ENCODE peak calls at places on chromosomes 6 and 20, in nine cellular contexts. V is IMR-90, N is uterus, I is upper lobe of left lung, F is GM12892, K is A549, Z is esophagus squamous epithelium, O is right lobe of liver, U is erythroblast. Y is an unnamed sample.

GRCh38 chr6:109389650-109390274 is 7.5 kb upstream of the CD164 start:
- DNase-seq in V (peak), N (no peak), I (no peak), F (no peak), K (no peak), Z (no peak), O (no peak), U (no peak), Y (no peak)

GRCh38 chr6:161403717-161404116 is 129.9 kb upstream of the AGPAT4 start:
- DNase-seq in V (no peak), N (no peak), I (no peak), F (no peak), K (no peak), Z (no peak), O (no peak), U (no peak), Y (no peak)

GRCh38 chr6:42200035-42200434 is 5.3 kb upstream of the GUCA1B start:
- DNase-seq in V (peak), N (no peak), I (no peak), F (no peak), K (peak), Z (no peak), O (no peak), U (no peak), Y (peak)

GRCh38 chr6:34071111-34071883 is 74.6 kb downstream of the GRM4 start:
- DNase-seq in V (no peak), N (no peak), I (no peak), F (no peak), K (no peak), Z (no peak), O (no peak), U (no peak), Y (no peak)

GRCh38 chr20:39961667-39962066 is 727.4 kb downstream of the MAFB start:
- DNase-seq in V (no peak), N (no peak), I (no peak), F (no peak), K (no peak), Z (no peak), O (no peak), U (no peak), Y (no peak)

GRCh38 chr6:118704911-118705310 is 53.5 kb upstream of the CEP85L start:
- DNase-seq in V (no peak), N (no peak), I (no peak), F (no peak), K (no peak), Z (no peak), O (no peak), U (no peak), Y (no peak)

GRCh38 chr6:169788809-169789145 is 37.4 kb downstream of the ERMARD start:
- DNase-seq in V (no peak), N (no peak), I (no peak), F (no peak), K (no peak), Z (no peak), O (no peak), U (no peak), Y (no peak)

GRCh38 chr20:58065508-58066361 is 162.7 kb downstream of the ANKRD60 start:
- DNase-seq in V (no peak), N (no peak), I (no peak), F (no peak), K (no peak), Z (no peak), O (no peak), U (no peak), Y (no peak)

GRCh38 chr6:28673800-28674671 is 148.4 kb downstream of the GPX5 start:
- DNase-seq in V (peak), N (no peak), I (peak), F (no peak), K (peak), Z (no peak), O (no peak), U (peak), Y (peak)

GRCh38 chr6:16337280-16337975 is 99.0 kb downstream of the GMPR start:
- DNase-seq in V (peak), N (peak), I (peak), F (no peak), K (no peak), Z (no peak), O (peak), U (peak), Y (no peak)

GRCh38 chr6:154410619-154411044 is 54.0 kb upstream of the IPCEF1 start:
- DNase-seq in V (peak), N (peak), I (no peak), F (no peak), K (peak), Z (no peak), O (no peak), U (no peak), Y (peak)

GRCh38 chr20:39123161-39123560 is 161.0 kb downstream of the DHX35 start:
- DNase-seq in V (no peak), N (no peak), I (no peak), F (no peak), K (no peak), Z (no peak), O (no peak), U (no peak), Y (no peak)

GRCh38 chr6:150183966-150184365 is 41.1 kb downstream of the PPP1R14C start:
- DNase-seq in V (no peak), N (no peak), I (no peak), F (no peak), K (no peak), Z (no peak), O (no peak), U (no peak), Y (no peak)

GRCh38 chr20:58694241-58695083 is 1.9 kb downstream of the NPEPL1 start:
- DNase-seq in V (no peak), N (no peak), I (no peak), F (no peak), K (no peak), Z (no peak), O (no peak), U (no peak), Y (no peak)

GRCh38 chr20:3105256-3106137 is 21.0 kb upstream of the AVP start:
- DNase-seq in V (no peak), N (no peak), I (no peak), F (no peak), K (no peak), Z (no peak), O (no peak), U (no peak), Y (no peak)

GRCh38 chr6:117919775-117920492 is 12.9 kb downstream of the SLC35F1 start:
- DNase-seq in V (no peak), N (peak), I (peak), F (no peak), K (no peak), Z (no peak), O (peak), U (no peak), Y (no peak)

GRCh38 chr6:33082702-33083101 is 6.9 kb downstream of the HLA-DPB1 start:
- DNase-seq in V (peak), N (no peak), I (no peak), F (peak), K (peak), Z (no peak), O (peak), U (peak), Y (peak)

DNA sequence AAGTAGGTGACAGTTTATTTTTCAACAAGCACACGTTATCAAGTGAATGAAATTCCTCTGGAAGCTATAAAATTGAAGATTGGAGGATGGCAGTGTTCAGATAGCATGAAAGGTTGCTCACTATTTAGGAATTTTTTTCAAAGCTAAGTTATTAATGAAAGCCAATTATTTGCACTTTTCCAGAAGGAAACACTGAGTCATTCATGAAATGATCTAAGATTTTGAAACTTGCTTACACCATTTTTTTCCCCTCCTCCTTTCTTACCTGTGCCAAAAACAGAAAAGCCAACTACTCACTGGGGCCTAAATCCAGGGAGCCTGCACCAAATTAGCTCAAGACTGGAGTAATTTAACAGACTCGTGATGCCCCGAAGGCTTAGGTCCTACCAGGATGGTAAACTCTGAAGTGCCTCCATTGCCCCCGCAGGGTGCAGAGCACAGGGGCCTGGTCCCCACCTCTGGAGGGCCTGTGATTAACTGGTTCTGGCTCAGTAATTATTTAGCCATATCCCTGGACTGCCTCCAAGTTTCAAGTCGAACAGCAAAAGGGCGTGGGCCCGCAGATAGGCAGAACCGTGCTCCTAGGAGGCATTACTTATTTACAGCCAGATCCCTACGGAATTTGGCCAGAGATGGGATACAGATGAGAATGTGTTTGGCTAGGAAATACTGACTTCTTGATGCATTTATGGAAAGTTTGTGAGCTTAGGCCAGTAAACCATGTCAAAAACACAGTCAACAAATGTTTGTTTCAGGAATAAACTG is 28.0 kb upstream of the ZNF217 start:
- DNase-seq in V (peak), N (peak), I (no peak), F (no peak), K (peak), Z (no peak), O (peak), U (peak), Y (peak)
- TF ChIP-seq POLR2A in V (no peak), N (no peak), I (no peak), F (no peak), K (no peak), Z (peak), O (peak), U (peak), Y (no peak)

GRCh38 chr20:41138217-41138526 is 829 bp downstream of the PLCG1 start:
- DNase-seq in V (peak), N (no peak), I (no peak), F (no peak), K (no peak), Z (no peak), O (no peak), U (peak), Y (no peak)

GRCh38 chr20:41136336-41136694 is 1.0 kb upstream of the PLCG1 start:
- DNase-seq in V (no peak), N (no peak), I (no peak), F (no peak), K (no peak), Z (no peak), O (no peak), U (no peak), Y (no peak)

GRCh38 chr20:41138527-41139226 is 1.3 kb downstream of the PLCG1 start:
- DNase-seq in V (peak), N (no peak), I (no peak), F (no peak), K (no peak), Z (no peak), O (no peak), U (no peak), Y (no peak)

GRCh38 chr20:41136695-41137411 is 490 bp upstream of the PLCG1 start:
- DNase-seq in V (peak), N (peak), I (peak), F (peak), K (peak), Z (peak), O (peak), U (peak), Y (peak)

DNA sequence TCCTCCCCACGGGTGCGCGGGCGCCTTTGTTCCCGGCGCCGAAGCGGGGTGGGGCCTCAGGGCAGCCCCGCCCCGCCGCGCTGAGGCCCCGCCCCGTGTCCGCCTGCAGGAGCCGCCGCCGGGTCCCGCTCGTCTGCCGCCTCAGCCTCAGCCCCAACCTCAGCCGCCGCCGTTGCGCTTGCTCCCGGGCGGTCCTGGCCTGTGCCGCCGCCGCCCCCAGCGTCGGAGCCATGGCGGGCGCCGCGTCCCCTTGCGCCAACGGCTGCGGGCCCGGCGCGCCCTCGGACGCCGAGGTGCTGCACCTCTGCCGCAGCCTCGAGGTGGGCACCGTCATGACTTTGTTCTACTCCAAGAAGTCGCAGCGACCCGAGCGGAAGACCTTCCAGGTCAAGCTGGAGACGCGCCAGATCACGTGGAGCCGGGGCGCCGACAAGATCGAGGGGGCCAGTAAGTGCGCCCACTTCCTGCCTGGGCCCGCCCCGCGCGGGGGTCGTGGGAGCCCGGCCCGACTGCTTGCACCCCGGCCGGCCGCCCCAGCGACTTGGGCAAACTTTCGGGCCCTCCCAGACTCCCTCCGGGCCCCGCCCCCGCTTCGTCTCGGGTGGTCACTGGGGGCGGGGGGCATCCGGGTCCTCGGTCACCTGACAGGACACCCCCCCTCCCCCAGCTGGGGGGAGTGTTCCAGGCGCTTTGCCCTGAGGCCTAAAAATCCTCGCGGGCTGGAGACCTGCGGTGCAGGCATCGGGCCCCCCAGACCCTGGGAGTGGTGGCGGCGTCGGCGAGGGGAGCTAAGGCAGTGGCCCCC is at the start of gene PLCG1:
- DNase-seq in V (peak), N (peak), I (peak), F (peak), K (peak), Z (peak), O (peak), U (peak), Y (peak)
- TF ChIP-seq POLR2A in V (no peak), N (peak), I (no peak), F (no peak), K (peak), Z (peak), O (no peak), U (no peak), Y (peak)

GRCh38 chr20:49278036-49278816 is at the start of gene ZNFX1:
- DNase-seq in V (peak), N (peak), I (peak), F (peak), K (peak), Z (peak), O (peak), U (peak), Y (peak)
- TF ChIP-seq POLR2A in V (peak), N (peak), I (peak), F (peak), K (peak), Z (peak), O (peak), U (peak), Y (peak)

DNA sequence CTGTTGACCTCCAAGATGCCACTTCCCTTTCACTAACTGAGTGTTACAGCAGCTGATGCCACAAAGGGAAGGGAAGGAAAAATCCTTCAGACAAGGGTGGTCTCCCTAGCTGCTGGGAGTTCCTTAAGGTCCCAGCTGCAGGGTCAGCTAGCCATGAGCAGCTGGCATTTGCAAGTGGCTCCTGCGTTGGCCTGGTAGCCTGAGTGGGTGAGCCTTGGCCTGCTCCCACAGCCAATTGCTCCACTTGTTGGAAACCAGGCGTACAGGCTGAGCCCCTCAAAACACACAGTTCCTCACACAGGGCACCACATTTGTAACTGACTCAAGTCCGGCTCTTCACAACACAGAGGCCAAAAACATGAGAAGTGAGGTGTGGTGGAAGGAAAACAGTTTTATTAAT is 16.7 kb downstream of the TTK start:
- DNase-seq in V (no peak), N (no peak), I (peak), F (no peak), K (no peak), Z (no peak), O (no peak), U (no peak), Y (no peak)
- TF ChIP-seq POLR2A in V (no peak), N (no peak), I (no peak), F (no peak), K (no peak), Z (no peak), O (no peak), U (no peak), Y (no peak)

GRCh38 chr20:23344336-23344735 is 6.3 kb upstream of the NXT1 start:
- DNase-seq in V (no peak), N (no peak), I (no peak), F (no peak), K (no peak), Z (no peak), O (no peak), U (no peak), Y (no peak)
- TF ChIP-seq POLR2A in V (no peak), N (no peak), I (no peak), F (no peak), K (no peak), Z (no peak), O (no peak), U (no peak), Y (no peak)

GRCh38 chr20:37524221-37524700 is 3.2 kb downstream of the NNAT start:
- DNase-seq in V (no peak), N (no peak), I (no peak), F (no peak), K (no peak), Z (no peak), O (no peak), U (no peak), Y (no peak)
- TF ChIP-seq POLR2A in V (no peak), N (no peak), I (no peak), F (no peak), K (no peak), Z (no peak), O (no peak), U (no peak), Y (no peak)

GRCh38 chr20:20075032-20075431 is 22.7 kb downstream of the CFAP61 start:
- DNase-seq in V (no peak), N (no peak), I (no peak), F (no peak), K (no peak), Z (no peak), O (no peak), U (no peak), Y (no peak)

GRCh38 chr20:20078041-20078440 is 25.7 kb downstream of the CFAP61 start:
- DNase-seq in V (no peak), N (no peak), I (no peak), F (no peak), K (no peak), Z (no peak), O (no peak), U (no peak), Y (no peak)

GRCh38 chr20:20073851-20074252 is 21.5 kb downstream of the CFAP61 start:
- DNase-seq in V (no peak), N (no peak), I (no peak), F (no peak), K (no peak), Z (no peak), O (no peak), U (no peak), Y (no peak)

GRCh38 chr20:20079102-20079784 is 26.9 kb downstream of the CFAP61 start:
- DNase-seq in V (no peak), N (no peak), I (no peak), F (no peak), K (no peak), Z (no peak), O (no peak), U (no peak), Y (no peak)

DNA sequence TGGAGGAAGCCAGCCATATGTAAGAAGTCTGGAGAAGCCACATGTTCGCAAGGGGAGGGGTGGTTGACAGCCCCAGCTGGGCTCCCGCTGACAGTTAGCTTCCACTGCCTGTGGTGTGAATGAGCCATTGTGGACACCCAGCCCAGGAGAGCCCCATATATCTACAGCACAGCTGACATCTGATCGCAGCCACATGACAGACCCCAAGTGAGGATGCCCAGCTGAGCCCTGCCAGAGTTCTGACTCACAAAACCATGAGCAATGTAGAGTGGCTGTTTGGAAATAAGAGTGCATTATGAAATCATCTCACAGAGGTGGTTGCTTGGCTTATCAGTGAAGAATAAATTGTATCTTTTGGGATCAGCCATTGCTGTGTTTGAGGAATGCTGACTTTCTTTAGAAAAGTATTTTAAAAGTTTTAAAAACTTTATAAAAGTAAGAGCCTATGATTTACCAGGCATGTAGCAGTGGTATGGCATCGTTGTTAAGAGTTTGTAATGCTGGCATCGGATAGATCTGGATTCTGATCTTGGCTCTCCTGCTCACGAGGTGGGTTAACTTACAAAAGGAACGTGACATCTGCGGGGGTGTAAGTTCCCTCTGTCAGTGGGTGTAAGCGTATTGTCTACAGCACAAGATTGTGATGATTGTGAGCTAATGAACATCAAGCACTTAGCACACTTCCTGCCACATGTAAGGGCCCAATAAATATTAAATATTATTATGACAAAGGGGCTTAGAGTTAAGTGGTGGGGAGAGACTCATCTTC is 24.1 kb downstream of the CFAP61 start:
- DNase-seq in V (peak), N (no peak), I (no peak), F (no peak), K (no peak), Z (no peak), O (no peak), U (no peak), Y (peak)
- TF ChIP-seq POLR2A in V (no peak), N (no peak), I (no peak), F (no peak), K (no peak), Z (no peak), O (no peak), U (no peak), Y (no peak)

GRCh38 chr20:53738039-53738944 is 144.7 kb upstream of the ZNF217 start:
- DNase-seq in V (peak), N (peak), I (no peak), F (no peak), K (peak), Z (no peak), O (peak), U (peak), Y (peak)
- TF ChIP-seq POLR2A in V (peak), N (no peak), I (peak), F (no peak), K (peak), Z (peak), O (peak), U (no peak), Y (peak)

Y was measured in H54.